ENCODE peak calls at places on chromosome 3, in four cellular contexts. I is progenitor cell of endocrine pancreas, P is HEK293T, B is NAMALWA. Z is an unnamed sample.

GRCh38 chr3:25663324-25664065 is 1.2 kb downstream of the TOP2B start:
- DNase-seq in B (peak; percentile 83), I (no peak), P (peak; percentile 30), Z (no peak)

GRCh38 chr3:19596408-19596807 is 337.6 kb downstream of the EFHB start:
- DNase-seq in I (no peak), B (no peak), P (no peak), Z (no peak)

GRCh38 chr3:139493826-139494385 is 17.6 kb upstream of the RBP2 start:
- DNase-seq in B (no peak), P (no peak), I (no peak), Z (no peak)

GRCh38 chr3:180306691-180307090 is 270.0 kb upstream of the PEX5L start:
- DNase-seq in I (no peak), B (no peak), P (no peak), Z (no peak)

GRCh38 chr3:43173949-43174348 is 68.1 kb upstream of the POMGNT2 start:
- DNase-seq in P (no peak), B (no peak), I (no peak), Z (no peak)

GRCh38 chr3:62875103-62876002 is at the start of gene CADPS:
- DNase-seq in P (no peak), I (peak; percentile 31), B (peak; percentile 61), Z (no peak)

GRCh38 chr3:112984485-112984884 is 6.3 kb upstream of the GTPBP8 start:
- DNase-seq in B (peak; percentile 43), I (no peak), P (no peak), Z (no peak)

GRCh38 chr3:165892565-165892964 is 55.3 kb upstream of the BCHE start:
- DNase-seq in I (no peak), B (no peak), P (no peak), Z (no peak)

GRCh38 chr3:168865022-168865551 is 769.4 kb upstream of the GOLIM4 start:
- DNase-seq in P (no peak), I (no peak), B (peak; percentile 55), Z (no peak)

GRCh38 chr3:7423995-7424394 is 563.1 kb downstream of the GRM7 start:
- DNase-seq in B (no peak), I (no peak), P (no peak), Z (no peak)

GRCh38 chr3:55579499-55579898 is 92.4 kb upstream of the WNT5A start:
- DNase-seq in B (no peak), I (no peak), P (no peak), Z (no peak)

GRCh38 chr3:195169011-195169410 is 101.9 kb downstream of the XXYLT1 start:
- DNase-seq in P (no peak), I (no peak), B (no peak), Z (no peak)

GRCh38 chr3:134061401-134061800 is 31.7 kb upstream of the SLCO2A1 start:
- DNase-seq in P (no peak), B (no peak), I (no peak), Z (peak; percentile 32)

GRCh38 chr3:34268032-34268760 is 469.8 kb downstream of the PDCD6IP start:
- DNase-seq in P (no peak), B (no peak), I (no peak), Z (no peak)

GRCh38 chr3:23867400-23867799 is 49.4 kb downstream of the NKIRAS1 start:
- DNase-seq in I (no peak), B (peak; percentile 39), P (no peak), Z (no peak)

GRCh38 chr3:127588675-127589577 is 1.6 kb downstream of the TPRA1 start:
- DNase-seq in B (no peak), I (no peak), P (no peak), Z (no peak)

GRCh38 chr3:118501152-118501551 is 533.5 kb downstream of the IGSF11 start:
- DNase-seq in B (peak; percentile 9), I (no peak), P (peak; percentile 26), Z (no peak)

GRCh38 chr3:141413387-141414140 is 45.3 kb downstream of the ZBTB38 start:
- DNase-seq in P (no peak), B (no peak), I (no peak), Z (no peak)

GRCh38 chr3:89287902-89288520 is 180.6 kb downstream of the EPHA3 start:
- DNase-seq in B (no peak), P (no peak), I (no peak), Z (no peak)

GRCh38 chr3:14761121-14761672 is 57.6 kb upstream of the FGD5 start:
- DNase-seq in I (no peak), P (peak; percentile 8), B (no peak), Z (no peak)

GRCh38 chr3:23389089-23389488 is 186.0 kb downstream of the UBE2E2 start:
- DNase-seq in P (no peak), I (no peak), B (peak; percentile 55), Z (no peak)